ENCODE peak calls at places on chromosomes 13 and 19, in six cellular contexts. One of them, this sample, is unnamed.

GRCh38 chr19:4676955-4677731 is 7.0 kb upstream of the MYDGF start:
- DNase-seq in A549: no peak
- DNase-seq in endothelial cell of umbilical vein: peak; percentile 18
- DNase-seq in H1: peak; percentile 75
- DNase-seq in K562: peak; percentile 89
- DNase-seq in GM12878: no peak
- DNase-seq in this sample: peak; percentile 52

GRCh38 chr13:35475131-35475959 is 1.1 kb downstream of the MAB21L1 start:
- DNase-seq in K562: no peak
- DNase-seq in GM12878: no peak
- DNase-seq in endothelial cell of umbilical vein: peak; percentile 28
- DNase-seq in A549: no peak
- DNase-seq in H1: no peak
- DNase-seq in this sample: no peak

GRCh38 chr13:52348081-52348480 is 57.9 kb downstream of the THSD1 start:
- DNase-seq in K562: no peak
- DNase-seq in endothelial cell of umbilical vein: peak; percentile 55
- DNase-seq in GM12878: no peak
- DNase-seq in A549: no peak
- DNase-seq in H1: no peak
- DNase-seq in this sample: no peak

GRCh38 chr13:23570931-23571330 is 719 bp downstream of the TNFRSF19 start:
- DNase-seq in GM12878: no peak
- DNase-seq in K562: no peak
- DNase-seq in H1: no peak
- DNase-seq in A549: no peak
- DNase-seq in endothelial cell of umbilical vein: no peak
- DNase-seq in this sample: no peak

GRCh38 chr19:33796164-33797100 is at the start of gene KCTD15:
- DNase-seq in K562: peak; percentile 61
- DNase-seq in A549: no peak
- DNase-seq in endothelial cell of umbilical vein: peak; percentile 45
- DNase-seq in H1: no peak
- DNase-seq in GM12878: no peak
- DNase-seq in this sample: peak; percentile 64

GRCh38 chr13:44698076-44698475 is 121.9 kb upstream of the TSC22D1 start:
- DNase-seq in GM12878: no peak
- DNase-seq in K562: no peak
- DNase-seq in endothelial cell of umbilical vein: no peak
- DNase-seq in H1: no peak
- DNase-seq in A549: no peak
- DNase-seq in this sample: no peak

GRCh38 chr19:46860846-46861690 is at the start of gene ARHGAP35:
- DNase-seq in endothelial cell of umbilical vein: no peak
- DNase-seq in K562: peak; percentile 94
- DNase-seq in A549: peak; percentile 90
- DNase-seq in GM12878: no peak
- DNase-seq in H1: no peak
- DNase-seq in this sample: peak; percentile 68

GRCh38 chr13:23953860-23954512 is 56.7 kb upstream of the C1QTNF9B start:
- DNase-seq in A549: no peak
- DNase-seq in H1: no peak
- DNase-seq in GM12878: no peak
- DNase-seq in endothelial cell of umbilical vein: no peak
- DNase-seq in K562: peak; percentile 1
- DNase-seq in this sample: peak; percentile 60

GRCh38 chr19:2273356-2274184 is 8.4 kb downstream of the PEAK3 start:
- DNase-seq in H1: peak; percentile 73
- DNase-seq in K562: peak; percentile 92
- DNase-seq in A549: peak; percentile 78
- DNase-seq in GM12878: peak; percentile 65
- DNase-seq in endothelial cell of umbilical vein: peak; percentile 51
- DNase-seq in this sample: peak; percentile 92

GRCh38 chr13:94798738-94799137 is 86.4 kb upstream of the SOX21 start:
- DNase-seq in K562: no peak
- DNase-seq in endothelial cell of umbilical vein: no peak
- DNase-seq in A549: no peak
- DNase-seq in GM12878: no peak
- DNase-seq in H1: no peak
- DNase-seq in this sample: no peak

GRCh38 chr13:56561327-56561726 is 579.4 kb upstream of the PRR20A start:
- DNase-seq in GM12878: no peak
- DNase-seq in H1: no peak
- DNase-seq in endothelial cell of umbilical vein: peak; percentile 35
- DNase-seq in K562: peak; percentile 0
- DNase-seq in A549: no peak
- DNase-seq in this sample: peak; percentile 10
- TF ChIP-seq CTCF in GM12878: no peak
- TF ChIP-seq CTCF in H1: no peak
- TF ChIP-seq CTCF in endothelial cell of umbilical vein: peak; percentile 20
- TF ChIP-seq CTCF in K562: no peak
- TF ChIP-seq CTCF in A549: no peak
- TF ChIP-seq CTCF in this sample: peak; percentile 11

DNA sequence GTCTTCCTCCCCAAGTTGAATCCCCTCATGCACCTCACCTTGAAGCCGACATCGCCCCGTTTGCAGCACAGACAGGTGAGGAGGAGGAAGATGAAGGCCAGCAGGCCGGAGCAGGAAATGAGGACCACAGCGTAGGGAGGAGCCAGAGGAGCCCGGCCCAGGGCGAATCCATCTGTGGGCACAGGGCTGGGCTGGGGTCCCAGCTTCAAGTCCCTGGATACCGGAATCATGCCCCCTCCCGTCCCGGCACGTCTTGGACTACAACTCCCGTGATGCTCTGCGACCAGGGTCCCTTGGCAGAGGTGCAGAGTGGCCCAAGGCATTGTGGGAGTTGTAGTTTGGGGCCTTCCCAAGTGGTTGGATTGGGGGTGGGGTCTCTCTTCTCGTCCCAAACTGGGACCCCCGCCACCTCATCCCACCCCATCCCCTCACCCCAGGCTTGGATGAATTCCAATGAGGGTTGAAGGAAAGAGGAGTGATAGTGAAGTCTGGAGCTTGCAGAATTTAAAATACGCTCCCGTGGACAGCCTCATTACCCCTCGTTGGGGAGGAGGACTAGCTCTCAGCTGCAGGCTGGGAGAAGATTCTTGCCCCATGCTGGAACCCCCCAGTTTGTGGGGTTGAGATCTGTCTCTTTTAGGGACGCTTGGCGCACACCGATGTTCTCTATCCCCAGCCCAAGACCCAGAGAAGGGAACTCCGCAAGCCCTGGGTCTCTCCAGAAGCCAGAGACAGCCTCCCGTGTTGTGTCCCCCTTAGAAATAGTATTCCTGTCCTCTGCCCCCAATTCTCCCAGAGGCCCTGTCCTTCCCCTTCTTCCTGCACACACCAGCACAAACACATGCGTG is 990 bp downstream of the LMTK3 start:
- DNase-seq in K562: peak; percentile 77
- DNase-seq in GM12878: no peak
- DNase-seq in endothelial cell of umbilical vein: peak; percentile 43
- DNase-seq in H1: no peak
- DNase-seq in A549: no peak
- DNase-seq in this sample: peak; percentile 88
- TF ChIP-seq MAX in K562: no peak
- TF ChIP-seq MAX in GM12878: no peak
- TF ChIP-seq MAX in endothelial cell of umbilical vein: no peak
- TF ChIP-seq MAX in H1: no peak
- TF ChIP-seq MAX in A549: no peak
- TF ChIP-seq MAX in this sample: no peak

DNA sequence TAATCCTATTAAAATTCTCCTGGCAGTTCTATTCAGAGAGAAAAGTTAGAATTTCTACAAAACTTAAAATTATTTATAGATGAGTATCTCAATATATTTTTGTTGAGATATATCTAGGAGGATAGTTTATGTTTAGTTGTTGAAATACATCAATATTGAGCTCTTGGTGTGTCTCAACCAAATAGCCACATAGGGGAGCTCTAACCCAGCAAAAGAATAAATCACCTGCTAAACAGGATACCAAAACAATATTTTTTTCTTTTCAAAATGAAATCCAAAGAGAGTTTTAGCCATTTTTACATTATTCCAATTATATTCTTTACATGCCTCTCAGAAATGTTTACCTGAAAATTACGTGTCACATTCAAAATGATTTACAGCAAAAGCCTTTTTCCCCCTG is 954.7 kb downstream of the SLITRK6 start:
- DNase-seq in GM12878: no peak
- DNase-seq in K562: no peak
- DNase-seq in A549: peak; percentile 0
- DNase-seq in H1: no peak
- DNase-seq in endothelial cell of umbilical vein: no peak
- DNase-seq in this sample: peak; percentile 23
- H3K4me3 ChIP-seq in GM12878: no peak overlapping the region
- H3K4me3 ChIP-seq in K562: no peak overlapping the region
- H3K4me3 ChIP-seq in A549: no peak overlapping the region
- H3K4me3 ChIP-seq in H1: no peak overlapping the region
- H3K4me3 ChIP-seq in endothelial cell of umbilical vein: no peak overlapping the region
- H3K4me3 ChIP-seq in this sample: no peak overlapping the region

GRCh38 chr13:91357613-91358383 is 10.3 kb downstream of the MIR17HG start:
- DNase-seq in H1: no peak
- DNase-seq in endothelial cell of umbilical vein: no peak
- DNase-seq in K562: peak; percentile 68
- DNase-seq in A549: no peak
- DNase-seq in GM12878: no peak
- DNase-seq in this sample: no peak
- TF ChIP-seq CTCF in H1: no peak
- TF ChIP-seq CTCF in endothelial cell of umbilical vein: no peak
- TF ChIP-seq CTCF in K562: no peak
- TF ChIP-seq CTCF in A549: no peak
- TF ChIP-seq CTCF in GM12878: no peak
- TF ChIP-seq CTCF in this sample: no peak

GRCh38 chr19:15353908-15354307 is 21.6 kb upstream of the BRD4 start:
- DNase-seq in GM12878: no peak
- DNase-seq in H1: no peak
- DNase-seq in endothelial cell of umbilical vein: no peak
- DNase-seq in K562: no peak
- DNase-seq in A549: no peak
- DNase-seq in this sample: no peak

GRCh38 chr19:15357906-15358305 is 21.7 kb downstream of the AKAP8 start:
- DNase-seq in endothelial cell of umbilical vein: no peak
- DNase-seq in K562: no peak
- DNase-seq in GM12878: no peak
- DNase-seq in A549: no peak
- DNase-seq in H1: no peak
- DNase-seq in this sample: no peak

GRCh38 chr19:15354557-15355296 is 22.4 kb upstream of the BRD4 start:
- DNase-seq in endothelial cell of umbilical vein: no peak
- DNase-seq in A549: no peak
- DNase-seq in K562: no peak
- DNase-seq in GM12878: no peak
- DNase-seq in H1: no peak
- DNase-seq in this sample: no peak

GRCh38 chr19:15358918-15359317 is 20.7 kb downstream of the AKAP8 start:
- DNase-seq in endothelial cell of umbilical vein: no peak
- DNase-seq in H1: no peak
- DNase-seq in GM12878: no peak
- DNase-seq in A549: no peak
- DNase-seq in K562: no peak
- DNase-seq in this sample: no peak
- TF ChIP-seq MAX in endothelial cell of umbilical vein: no peak
- TF ChIP-seq MAX in H1: no peak
- TF ChIP-seq MAX in GM12878: no peak
- TF ChIP-seq MAX in A549: no peak
- TF ChIP-seq MAX in K562: no peak
- TF ChIP-seq MAX in this sample: no peak

DNA sequence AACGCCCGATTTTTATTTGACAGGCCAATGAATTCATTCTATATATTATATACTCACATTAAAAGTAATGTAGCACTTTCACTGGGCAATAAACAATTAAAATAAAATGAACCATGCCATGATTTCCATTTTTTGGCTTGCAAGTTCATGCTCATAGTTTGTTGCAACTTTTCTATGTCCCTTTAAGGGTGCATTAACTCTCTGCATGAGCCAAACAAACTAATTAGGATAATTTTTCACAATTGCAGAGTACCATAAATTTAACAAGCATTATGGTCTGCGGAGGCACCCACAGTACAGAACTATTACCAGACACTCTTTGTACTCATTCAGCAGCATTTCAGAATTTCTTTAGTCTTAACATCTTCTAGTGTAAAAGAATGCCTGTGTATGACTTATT is 1.4 kb downstream of the LHFPL6 start:
- DNase-seq in endothelial cell of umbilical vein: no peak
- DNase-seq in H1: no peak
- DNase-seq in A549: no peak
- DNase-seq in K562: no peak
- DNase-seq in GM12878: no peak
- DNase-seq in this sample: no peak
- H3K4me3 ChIP-seq in endothelial cell of umbilical vein: peak overlapping the region; percentile 70
- H3K4me3 ChIP-seq in H1: no peak overlapping the region
- H3K4me3 ChIP-seq in A549: no peak overlapping the region
- H3K4me3 ChIP-seq in K562: no peak overlapping the region
- H3K4me3 ChIP-seq in GM12878: peak overlapping the region; percentile 58
- H3K4me3 ChIP-seq in this sample: peak overlapping the region; percentile 70

GRCh38 chr13:113035209-113035800 is 66.3 kb downstream of the MCF2L start:
- DNase-seq in GM12878: no peak
- DNase-seq in endothelial cell of umbilical vein: no peak
- DNase-seq in A549: no peak
- DNase-seq in K562: no peak
- DNase-seq in H1: no peak
- DNase-seq in this sample: no peak
- TF ChIP-seq CTCF in GM12878: no peak
- TF ChIP-seq CTCF in endothelial cell of umbilical vein: no peak
- TF ChIP-seq CTCF in A549: no peak
- TF ChIP-seq CTCF in K562: no peak
- TF ChIP-seq CTCF in H1: no peak
- TF ChIP-seq CTCF in this sample: no peak

GRCh38 chr19:16969127-16969526 is 57.5 kb downstream of the CPAMD8 start:
- DNase-seq in endothelial cell of umbilical vein: no peak
- DNase-seq in A549: no peak
- DNase-seq in GM12878: no peak
- DNase-seq in H1: no peak
- DNase-seq in K562: peak; percentile 47
- DNase-seq in this sample: peak; percentile 91
- TF ChIP-seq MAX in endothelial cell of umbilical vein: no peak
- TF ChIP-seq MAX in A549: no peak
- TF ChIP-seq MAX in GM12878: no peak
- TF ChIP-seq MAX in H1: no peak
- TF ChIP-seq MAX in K562: no peak
- TF ChIP-seq MAX in this sample: no peak

DNA sequence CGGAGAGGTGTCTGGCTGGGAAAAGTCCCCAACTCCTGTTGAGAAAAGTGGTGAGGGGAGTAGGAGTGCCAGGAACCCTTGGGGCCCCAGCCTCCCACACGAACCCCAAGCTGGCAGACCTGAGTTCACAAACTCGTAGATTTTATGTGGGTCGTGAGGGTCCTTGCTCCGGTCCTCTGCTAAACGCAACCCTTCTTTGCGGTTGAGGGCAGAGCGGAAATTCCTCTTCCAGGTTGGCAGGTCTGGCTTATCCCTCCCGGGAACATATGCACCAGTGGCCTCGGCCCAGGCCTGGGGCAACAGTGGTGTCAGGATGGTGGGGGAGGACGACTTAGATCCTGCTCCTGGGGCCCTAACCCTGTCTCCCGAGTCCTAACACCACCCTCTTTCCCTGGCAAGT is 2.4 kb downstream of the IRF3 start:
- DNase-seq in A549: no peak
- DNase-seq in endothelial cell of umbilical vein: no peak
- DNase-seq in GM12878: no peak
- DNase-seq in H1: no peak
- DNase-seq in K562: no peak
- DNase-seq in this sample: no peak
- H3K4me3 ChIP-seq in A549: no peak overlapping the region
- H3K4me3 ChIP-seq in endothelial cell of umbilical vein: no peak overlapping the region
- H3K4me3 ChIP-seq in GM12878: peak overlapping the region; percentile 99
- H3K4me3 ChIP-seq in H1: no peak overlapping the region
- H3K4me3 ChIP-seq in K562: no peak overlapping the region
- H3K4me3 ChIP-seq in this sample: no peak overlapping the region

This sample was measured in NB4.